ENCODE peak calls at places on chromosomes 3 and 15, in eight cellular contexts. Z is skeletal muscle cell; S is activated naive CD8-positive, alpha-beta T cell treated with anti-CD3 and anti-CD28 coated beads, Interleukin-2, amount 10 ng/mL, durations not matched to agents 7 days and 5 days; Y is mesothelial cell of epicardium; H is H9; O is fibroblast of pulmonary artery; U is GM03348; D is NCI-H460. Q is an unnamed sample.

GRCh38 chr15:51793521-51793920 is 35.9 kb upstream of the TMOD3 start:
- DNase-seq in Z (peak), S (no peak), Y (no peak), H (no peak), O (peak), U (no peak), D (no peak), Q (no peak)

GRCh38 chr3:16050641-16051467 is 123.6 kb upstream of the GALNT15 start:
- DNase-seq in Z (no peak), S (no peak), Y (no peak), H (no peak), O (no peak), U (no peak), D (no peak), Q (no peak)

GRCh38 chr15:100708916-100709315 is 106.5 kb downstream of the ASB7 start:
- DNase-seq in Z (no peak), S (no peak), Y (no peak), H (no peak), O (no peak), U (no peak), D (no peak), Q (no peak)

GRCh38 chr3:127082066-127082465 is 99.2 kb downstream of the PLXNA1 start:
- DNase-seq in Z (no peak), S (no peak), Y (no peak), H (no peak), O (no peak), U (no peak), D (no peak), Q (no peak)

GRCh38 chr15:62068071-62068786 is 1.5 kb downstream of the C2CD4A start:
- DNase-seq in Z (no peak), S (peak), Y (peak), H (peak), O (peak), U (peak), D (peak), Q (no peak)

GRCh38 chr3:58299839-58300516 is 6.1 kb upstream of the RPP14 start:
- DNase-seq in Z (peak), S (no peak), Y (no peak), H (no peak), O (peak), U (peak), D (no peak), Q (no peak)

GRCh38 chr15:68765602-68766368 is 54.9 kb downstream of the ANP32A start:
- DNase-seq in Z (no peak), S (no peak), Y (no peak), H (no peak), O (peak), U (no peak), D (no peak), Q (no peak)

GRCh38 chr15:60043744-60044435 is 39.8 kb downstream of the FOXB1 start:
- DNase-seq in Z (no peak), S (no peak), Y (no peak), H (no peak), O (no peak), U (no peak), D (no peak), Q (no peak)

GRCh38 chr3:160477750-160478149 is 28.2 kb upstream of the TRIM59 start:
- DNase-seq in Z (no peak), S (no peak), Y (no peak), H (no peak), O (no peak), U (peak), D (no peak), Q (no peak)

GRCh38 chr3:183539821-183540220 is 15.7 kb downstream of the KLHL6 start:
- DNase-seq in Z (no peak), S (no peak), Y (no peak), H (no peak), O (peak), U (no peak), D (no peak), Q (no peak)

GRCh38 chr3:56357266-56357665 is 111.0 kb downstream of the ERC2 start:
- DNase-seq in Z (no peak), S (no peak), Y (no peak), H (peak), O (no peak), U (no peak), D (no peak), Q (peak)

GRCh38 chr15:61839541-61839940 is 220.7 kb downstream of the VPS13C start:
- DNase-seq in Z (no peak), S (no peak), Y (no peak), H (no peak), O (peak), U (no peak), D (no peak), Q (no peak)